ENCODE peak calls at places on chromosomes 5 and 9, in six cellular contexts. B, Z, J, A, N and I are unnamed samples.

GRCh38 chr9:93239526-93239925 is 55.6 kb downstream of the WNK2 start:
- DNase-seq in N (no peak), B (no peak), J (no peak), Z (no peak), A (no peak), I (no peak)

GRCh38 chr9:10062629-10063395 is 550.0 kb downstream of the PTPRD start:
- DNase-seq in B (no peak), J (peak; percentile 47), Z (no peak), N (no peak), A (no peak), I (no peak)

GRCh38 chr9:93523518-93524144 is 52.8 kb upstream of the PHF2 start:
- DNase-seq in N (no peak), J (no peak), A (no peak), Z (no peak), B (no peak), I (no peak)

GRCh38 chr9:110579763-110580255 is 268 bp upstream of the SVEP1 start:
- DNase-seq in Z (no peak), N (peak; percentile 69), A (no peak), J (peak; percentile 71), B (no peak), I (no peak)

GRCh38 chr5:96384353-96384752 is 48.7 kb downstream of the PCSK1 start:
- DNase-seq in N (peak; percentile 62), A (peak; percentile 50), Z (no peak), B (no peak), J (peak; percentile 67), I (no peak)

GRCh38 chr5:79076819-79077218 is 7.3 kb downstream of the BHMT2 start:
- DNase-seq in A (no peak), Z (no peak), N (no peak), J (no peak), B (no peak), I (no peak)

GRCh38 chr5:38471709-38472108 is 84.7 kb downstream of the LIFR start:
- DNase-seq in B (no peak), N (no peak), J (no peak), A (no peak), Z (no peak), I (no peak)

GRCh38 chr5:179139111-179139935 is 79.2 kb downstream of the ZNF354C start:
- DNase-seq in J (no peak), Z (no peak), B (no peak), A (no peak), N (no peak), I (no peak)

GRCh38 chr5:39224196-39224754 is 4.9 kb upstream of the FYB1 start:
- DNase-seq in Z (no peak), N (no peak), A (peak; percentile 58), B (peak; percentile 72), J (peak; percentile 5), I (no peak)

GRCh38 chr5:37849641-37850040 is 9.8 kb upstream of the GDNF start:
- DNase-seq in A (no peak), J (no peak), N (no peak), B (no peak), Z (no peak), I (no peak)

GRCh38 chr5:178982941-178983340 is 12.2 kb downstream of the GRM6 start:
- DNase-seq in A (no peak), Z (no peak), J (no peak), B (no peak), N (no peak), I (no peak)

GRCh38 chr5:120093178-120093577 is 370.9 kb upstream of the PRR16 start:
- DNase-seq in B (peak; percentile 28), J (no peak), Z (no peak), N (no peak), A (no peak), I (no peak)

GRCh38 chr5:124980174-124980941 is 233.9 kb upstream of the ZNF608 start:
- DNase-seq in B (no peak), N (no peak), J (no peak), A (no peak), Z (no peak), I (no peak)

GRCh38 chr9:26321935-26322334 is 570.7 kb downstream of the CAAP1 start:
- DNase-seq in N (no peak), A (no peak), B (no peak), J (no peak), Z (no peak), I (no peak)

GRCh38 chr9:3008091-3008490 is 164.2 kb upstream of the PUM3 start:
- DNase-seq in A (no peak), B (no peak), J (no peak), N (no peak), Z (no peak), I (no peak)

GRCh38 chr5:151267481-151268275 is 14.7 kb downstream of the GM2A start:
- DNase-seq in N (no peak), B (no peak), Z (no peak), A (no peak), J (no peak), I (no peak)

DNA sequence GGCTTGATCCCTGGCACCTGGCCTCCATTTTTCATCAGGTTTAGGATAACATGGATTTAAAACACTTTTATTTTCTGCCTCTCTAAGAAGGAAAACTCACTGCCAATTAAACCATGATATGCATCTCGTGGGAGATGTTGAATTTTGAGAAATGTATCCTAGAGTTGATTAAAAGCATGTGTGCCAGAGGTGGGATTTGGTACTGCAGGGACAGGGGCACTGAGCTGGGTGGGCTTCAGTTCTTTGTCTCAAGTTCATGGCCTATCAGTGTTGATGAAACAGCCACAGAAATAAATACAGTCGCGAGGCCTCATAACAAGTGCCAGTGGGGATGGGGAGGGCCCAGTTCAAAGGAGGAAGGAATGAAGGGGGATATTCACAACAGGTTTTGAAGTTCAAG is 34.9 kb downstream of the POLR1E start:
- DNase-seq in A (no peak), B (no peak), Z (no peak), N (no peak), J (no peak), I (no peak)
- TF ChIP-seq CTCF in A (no peak), B (no peak), Z (no peak), N (no peak), J (no peak), I (no peak)

GRCh38 chr9:136110082-136111061 is 8.3 kb downstream of the TMEM250 start:
- DNase-seq in J (peak; percentile 15), Z (no peak), A (no peak), B (no peak), N (no peak), I (no peak)
- TF ChIP-seq CTCF in J (peak; percentile 28), Z (no peak), A (no peak), B (peak; percentile 20), N (peak; percentile 23), I (no peak)

DNA sequence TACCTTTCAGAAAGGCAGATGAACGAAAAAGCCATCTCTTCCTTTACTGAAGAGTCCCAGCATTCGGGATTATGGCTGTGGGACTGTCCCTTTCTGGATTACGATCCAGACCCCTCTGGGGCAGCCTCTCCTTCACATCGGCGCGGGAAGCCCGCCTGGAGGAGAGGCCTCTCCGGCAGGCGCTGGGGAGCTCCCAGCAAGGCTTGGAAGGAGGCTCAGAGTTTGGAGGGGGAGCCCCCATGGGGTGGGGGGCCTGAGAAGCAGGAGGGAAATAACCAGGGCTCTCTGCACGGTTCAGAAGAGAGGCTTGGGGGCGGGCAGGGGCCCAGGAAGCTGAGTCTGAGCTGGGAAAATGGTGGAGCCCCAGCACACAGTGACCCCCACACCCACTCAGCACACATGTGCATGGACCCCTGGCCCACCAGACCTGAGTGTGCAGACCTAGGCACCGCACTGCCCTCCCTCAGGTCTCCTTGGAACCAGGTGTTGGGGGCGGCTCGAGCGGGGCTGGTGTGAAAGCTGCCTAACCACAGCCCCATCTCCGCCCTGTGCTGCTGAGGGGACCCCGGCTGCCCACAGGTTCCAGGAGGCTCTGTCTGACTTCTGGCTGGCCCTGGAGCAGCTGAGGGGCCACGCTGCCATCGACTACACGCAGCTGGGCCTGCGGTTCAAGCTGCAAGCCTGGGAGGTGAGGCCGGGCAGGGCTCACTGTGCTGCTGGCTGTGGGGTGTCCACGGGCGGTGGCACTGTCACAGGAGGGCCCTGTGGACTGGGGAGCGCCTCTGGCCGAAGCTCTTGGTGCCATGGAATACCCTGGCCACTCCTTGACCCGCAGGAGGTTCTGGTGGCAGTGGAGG is 4.5 kb downstream of the NOXA1 start:
- DNase-seq in B (no peak), J (no peak), A (no peak), Z (no peak), N (no peak), I (no peak)
- TF ChIP-seq CTCF in B (no peak), J (no peak), A (no peak), Z (no peak), N (no peak), I (no peak)

DNA sequence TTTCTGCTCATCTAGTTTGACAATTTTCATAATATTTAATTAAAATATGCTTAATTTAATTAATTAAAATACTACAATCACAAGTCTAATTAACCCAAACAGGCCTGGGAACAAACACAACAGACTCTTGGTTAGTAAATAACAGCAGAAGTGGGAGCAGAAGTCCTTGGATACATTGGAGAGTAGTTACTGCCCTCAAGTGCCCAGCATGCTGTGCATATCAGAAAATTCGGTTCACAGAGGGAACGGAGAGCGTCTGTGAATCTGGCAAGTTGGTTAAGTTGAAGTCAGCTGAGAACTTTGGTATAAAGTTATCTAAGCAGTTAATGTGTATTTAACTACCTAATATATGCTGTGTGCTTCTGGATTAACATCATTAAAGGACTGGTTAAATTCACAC is 87.0 kb upstream of the ATG10 start:
- DNase-seq in B (no peak), Z (no peak), A (no peak), J (no peak), N (no peak), I (no peak)
- TF ChIP-seq CTCF in B (no peak), Z (no peak), A (no peak), J (no peak), N (peak; percentile 3), I (no peak)

GRCh38 chr9:124050955-124051354 is 39.4 kb downstream of the LHX2 start:
- DNase-seq in B (no peak), J (no peak), N (no peak), A (no peak), Z (no peak), I (no peak)

GRCh38 chr9:124052401-124052800 is 40.8 kb downstream of the LHX2 start:
- DNase-seq in Z (no peak), N (no peak), J (no peak), B (no peak), A (no peak), I (no peak)

GRCh38 chr9:124054671-124055212 is 43.2 kb downstream of the LHX2 start:
- DNase-seq in B (no peak), Z (no peak), J (peak; percentile 90), A (peak; percentile 36), N (peak; percentile 84), I (no peak)
- TF ChIP-seq CTCF in B (no peak), Z (no peak), J (no peak), A (no peak), N (no peak), I (no peak)

DNA sequence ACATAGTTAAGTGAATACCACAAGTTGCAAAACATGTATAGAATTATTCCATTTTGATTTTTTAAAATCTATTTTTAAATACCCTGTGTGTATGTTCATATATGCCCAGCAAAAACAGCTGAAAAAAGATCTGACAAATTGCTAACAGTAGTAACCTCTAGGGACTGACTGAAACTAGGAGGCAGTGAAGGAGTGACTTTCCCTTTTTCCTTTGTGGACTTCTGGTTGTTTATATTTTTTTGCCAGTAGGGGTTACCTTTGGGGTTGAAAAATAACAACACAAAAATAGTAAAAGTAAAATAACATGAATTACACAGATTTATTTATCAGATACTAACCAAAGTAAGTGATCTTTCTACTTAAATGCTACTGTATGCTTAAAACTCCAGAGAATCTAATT is 2.9 kb downstream of the MEGF9 start:
- DNase-seq in A (peak; percentile 44), N (no peak), J (no peak), Z (no peak), B (no peak), I (no peak)
- TF ChIP-seq CTCF in A (no peak), N (no peak), J (no peak), Z (no peak), B (no peak), I (no peak)